ENCODE peak calls at places on chromosomes 12 and 14, in seven cellular contexts. Z is dorsolateral prefrontal cortex; S is K562; H is pancreas; M is CD8-positive, alpha-beta T cell; W is lower lobe of right lung; Y is stomach. U is an unnamed sample.

GRCh38 chr14:59427653-59428578 is 37.3 kb downstream of the GPR135 start:
- DNase-seq in Z (no peak), S (no peak), H (no peak), M (no peak), W (no peak), Y (no peak), U (no peak)

GRCh38 chr12:76542908-76543307 is 16.7 kb downstream of the OSBPL8 start:
- DNase-seq in Z (no peak), S (no peak), H (no peak), M (no peak), W (no peak), Y (no peak), U (no peak)

GRCh38 chr14:68042591-68043210 is 223.1 kb downstream of the RAD51B start:
- DNase-seq in Z (no peak), S (no peak), H (no peak), M (no peak), W (no peak), Y (no peak), U (no peak)

GRCh38 chr14:68449565-68450295 is 343.1 kb downstream of the ZFP36L1 start:
- DNase-seq in Z (no peak), S (no peak), H (no peak), M (no peak), W (no peak), Y (no peak), U (no peak)

GRCh38 chr12:132899033-132899432 is 11.6 kb upstream of the CHFR start:
- DNase-seq in Z (no peak), S (no peak), H (no peak), M (no peak), W (no peak), Y (no peak), U (no peak)

GRCh38 chr14:81991998-81992397 is 458.3 kb upstream of the SEL1L start:
- DNase-seq in Z (no peak), S (no peak), H (no peak), M (no peak), W (no peak), Y (no peak), U (no peak)

GRCh38 chr12:34398706-34399630 is 376.7 kb downstream of the ALG10 start:
- DNase-seq in Z (peak), S (peak), H (peak), M (no peak), W (peak), Y (peak), U (peak)

GRCh38 chr14:67572608-67573007 is 27.5 kb downstream of the PIGH start:
- DNase-seq in Z (no peak), S (no peak), H (peak), M (no peak), W (peak), Y (no peak), U (no peak)

GRCh38 chr12:54034784-54035310 is 2.0 kb downstream of the HOXC5 start:
- DNase-seq in Z (no peak), S (no peak), H (no peak), M (no peak), W (no peak), Y (no peak), U (no peak)

GRCh38 chr14:50063876-50064420 is 52.4 kb downstream of the VCPKMT start:
- DNase-seq in Z (no peak), S (no peak), H (no peak), M (no peak), W (no peak), Y (no peak), U (no peak)

GRCh38 chr12:51687142-51687935 is 96.3 kb downstream of the SCN8A start:
- DNase-seq in Z (no peak), S (no peak), H (no peak), M (no peak), W (no peak), Y (no peak), U (no peak)

GRCh38 chr12:51686727-51687126 is 95.7 kb downstream of the SCN8A start:
- DNase-seq in Z (no peak), S (no peak), H (no peak), M (no peak), W (no peak), Y (no peak), U (no peak)

GRCh38 chr12:51678086-51678724 is 87.2 kb downstream of the SCN8A start:
- DNase-seq in Z (no peak), S (peak), H (no peak), M (no peak), W (no peak), Y (peak), U (no peak)

DNA sequence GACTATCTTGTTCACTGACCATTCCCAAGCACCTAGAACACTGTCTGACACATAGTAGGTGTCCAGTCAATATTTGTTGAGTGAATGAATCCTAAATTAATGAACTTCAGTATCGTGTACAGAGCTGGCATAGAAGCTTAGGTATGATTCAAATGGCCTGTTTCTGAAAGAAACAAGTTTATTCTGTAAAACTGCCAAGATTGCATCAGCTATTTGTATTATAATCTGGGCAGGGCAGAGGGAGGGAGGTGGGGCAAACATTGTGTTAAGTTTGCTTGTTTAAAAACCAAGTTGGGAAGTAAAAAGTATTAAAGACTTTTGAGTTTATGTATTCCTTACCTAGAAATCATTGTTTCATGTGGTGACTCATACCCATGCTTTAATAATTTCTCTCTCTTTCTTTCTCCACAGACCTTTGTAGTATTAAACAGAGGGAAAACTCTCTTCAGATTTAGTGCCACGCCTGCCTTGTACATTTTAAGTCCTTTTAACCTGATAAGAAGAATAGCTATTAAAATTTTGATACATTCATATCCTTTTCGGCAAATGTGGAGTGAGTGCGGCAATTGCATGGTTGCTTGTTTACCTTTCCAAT is 92.8 kb downstream of the SCN8A start:
- DNase-seq in Z (no peak), S (no peak), H (no peak), M (no peak), W (no peak), Y (peak), U (no peak)
- H3K27ac ChIP-seq in Z (no peak), S (no peak), H (peak), M (no peak), W (no peak), Y (peak), U (no peak)

GRCh38 chr14:29444216-29444615 is 483.4 kb downstream of the PRKD1 start:
- DNase-seq in Z (no peak), S (no peak), H (no peak), M (no peak), W (no peak), Y (no peak), U (no peak)
- TF ChIP-seq CTCF in Z (no peak), S (no peak), H (no peak), M (no peak), W (no peak), Y (no peak), U (no peak)

GRCh38 chr14:58151264-58151700 is 731 bp downstream of the ARMH4 start:
- DNase-seq in Z (no peak), S (no peak), H (no peak), M (no peak), W (no peak), Y (no peak), U (no peak)
- H3K27ac ChIP-seq in Z (peak), S (no peak), H (peak), M (no peak), W (peak), Y (peak), U (no peak)

GRCh38 chr12:105852958-105853357 is 285.8 kb downstream of the NUAK1 start:
- DNase-seq in Z (no peak), S (no peak), H (no peak), M (no peak), W (no peak), Y (no peak), U (no peak)
- TF ChIP-seq CTCF in Z (no peak), S (no peak), H (no peak), M (no peak), W (no peak), Y (no peak), U (no peak)